ENCODE peak calls at places on chromosomes 6 and 20, in five cellular contexts. One of them, this sample, is unnamed.

GRCh38 chr6:21999012-21999528 is 297.8 kb downstream of the PRL start:
- DNase-seq in GM12878: no peak
- DNase-seq in H1: no peak
- DNase-seq in K562: no peak
- DNase-seq in A549: no peak
- DNase-seq in this sample: no peak

GRCh38 chr6:34161857-34162515 is 16.1 kb upstream of the GRM4 start:
- DNase-seq in H1: peak
- DNase-seq in A549: no peak
- DNase-seq in K562: no peak
- DNase-seq in GM12878: no peak
- DNase-seq in this sample: no peak

GRCh38 chr6:4647414-4648365 is 128.5 kb upstream of the CDYL start:
- DNase-seq in GM12878: no peak
- DNase-seq in K562: peak
- DNase-seq in H1: peak
- DNase-seq in A549: peak
- DNase-seq in this sample: peak

GRCh38 chr20:11810316-11811130 is 107.2 kb upstream of the BTBD3 start:
- DNase-seq in H1: no peak
- DNase-seq in K562: no peak
- DNase-seq in A549: no peak
- DNase-seq in GM12878: no peak
- DNase-seq in this sample: no peak

GRCh38 chr20:41045680-41046079 is 17.1 kb downstream of the TOP1 start:
- DNase-seq in GM12878: no peak
- DNase-seq in A549: no peak
- DNase-seq in H1: no peak
- DNase-seq in K562: peak
- DNase-seq in this sample: no peak

GRCh38 chr20:10074513-10074912 is 39.7 kb downstream of the ANKEF1 start:
- DNase-seq in H1: no peak
- DNase-seq in K562: peak
- DNase-seq in A549: peak
- DNase-seq in GM12878: no peak
- DNase-seq in this sample: peak

GRCh38 chr6:1552296-1552761 is 57.4 kb upstream of the FOXC1 start:
- DNase-seq in K562: no peak
- DNase-seq in H1: no peak
- DNase-seq in A549: peak
- DNase-seq in GM12878: no peak
- DNase-seq in this sample: peak

GRCh38 chr20:25584905-25585704 is at the start of gene NINL:
- DNase-seq in H1: peak
- DNase-seq in GM12878: no peak
- DNase-seq in K562: peak
- DNase-seq in A549: peak
- DNase-seq in this sample: peak

GRCh38 chr6:56040271-56040670 is 164.9 kb upstream of the BMP5 start:
- DNase-seq in K562: no peak
- DNase-seq in A549: no peak
- DNase-seq in H1: no peak
- DNase-seq in GM12878: no peak
- DNase-seq in this sample: no peak

GRCh38 chr6:53862517-53863457 is 68.0 kb downstream of the LRRC1 start:
- DNase-seq in K562: no peak
- DNase-seq in A549: no peak
- DNase-seq in H1: no peak
- DNase-seq in GM12878: no peak
- DNase-seq in this sample: no peak

GRCh38 chr20:1322511-1323245 is 6.3 kb downstream of the SDCBP2 start:
- DNase-seq in GM12878: no peak
- DNase-seq in K562: no peak
- DNase-seq in A549: no peak
- DNase-seq in H1: no peak
- DNase-seq in this sample: no peak

GRCh38 chr6:30798501-30798900 is 54.2 kb upstream of the IER3 start:
- DNase-seq in GM12878: no peak
- DNase-seq in A549: no peak
- DNase-seq in K562: no peak
- DNase-seq in H1: no peak
- DNase-seq in this sample: no peak

GRCh38 chr20:18943542-18943941 is 130.0 kb downstream of the SCP2D1 start:
- DNase-seq in K562: no peak
- DNase-seq in GM12878: no peak
- DNase-seq in H1: no peak
- DNase-seq in A549: peak
- DNase-seq in this sample: no peak

GRCh38 chr6:38169221-38169674 is 349.7 kb downstream of the ZFAND3 start:
- DNase-seq in A549: no peak
- DNase-seq in K562: no peak
- DNase-seq in H1: no peak
- DNase-seq in GM12878: no peak
- DNase-seq in this sample: no peak

GRCh38 chr20:48933017-48933766 is 11.7 kb downstream of the ARFGEF2 start:
- DNase-seq in K562: no peak
- DNase-seq in H1: no peak
- DNase-seq in GM12878: no peak
- DNase-seq in A549: no peak
- DNase-seq in this sample: no peak

GRCh38 chr6:26240157-26240980 is 124.6 kb upstream of the BTN3A2 start:
- DNase-seq in GM12878: peak
- DNase-seq in H1: peak
- DNase-seq in A549: no peak
- DNase-seq in K562: no peak
- DNase-seq in this sample: no peak

GRCh38 chr6:19052219-19052618 is 665.1 kb downstream of the RNF144B start:
- DNase-seq in GM12878: no peak
- DNase-seq in K562: no peak
- DNase-seq in H1: no peak
- DNase-seq in A549: no peak
- DNase-seq in this sample: no peak

DNA sequence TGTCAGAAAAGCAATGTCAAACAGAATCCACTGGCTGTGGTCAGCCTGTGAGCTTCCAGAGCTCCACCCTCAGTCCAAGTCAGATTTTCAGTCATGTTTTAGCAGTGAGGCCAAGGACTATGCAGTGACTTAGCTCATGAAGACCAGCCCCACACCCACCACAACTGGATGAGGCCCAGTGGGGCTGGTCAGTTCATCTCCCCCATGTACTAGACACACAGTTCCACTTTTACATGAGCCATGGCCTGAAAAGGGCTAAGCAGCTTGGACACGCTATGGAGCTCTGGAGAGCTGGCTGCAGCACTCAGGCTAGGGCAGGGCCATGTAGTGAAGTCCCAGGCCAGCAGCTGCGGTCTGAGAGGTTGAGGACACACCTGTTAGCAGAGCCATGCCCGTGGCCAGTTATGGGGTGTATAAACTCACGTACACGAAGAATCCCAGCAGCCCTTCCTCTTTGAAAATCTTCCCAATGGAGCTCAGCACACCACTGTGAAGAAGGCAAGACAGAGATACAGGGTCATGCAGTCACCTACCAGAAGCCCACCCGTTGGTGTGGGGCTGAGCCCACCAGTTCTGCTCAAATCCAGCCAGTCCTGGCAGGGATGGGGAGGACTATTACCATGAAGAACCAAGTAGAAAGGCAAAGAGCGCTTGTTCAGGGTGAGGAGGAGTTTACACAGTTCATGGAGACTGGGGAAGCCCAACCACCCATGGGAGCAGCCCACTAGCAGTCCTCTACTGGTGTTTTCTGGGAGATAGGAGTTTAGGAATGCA is 10.6 kb downstream of the MTCH1 start:
- DNase-seq in H1: no peak
- DNase-seq in K562: no peak
- DNase-seq in GM12878: no peak
- DNase-seq in A549: no peak
- DNase-seq in this sample: no peak
- TF ChIP-seq KDM1A in H1: no peak
- TF ChIP-seq KDM1A in K562: no peak
- TF ChIP-seq KDM1A in GM12878: no peak
- TF ChIP-seq KDM1A in A549: no peak
- TF ChIP-seq KDM1A in this sample: no peak

GRCh38 chr6:8658391-8658790 is 223.0 kb upstream of the SLC35B3 start:
- DNase-seq in A549: no peak
- DNase-seq in H1: no peak
- DNase-seq in GM12878: no peak
- DNase-seq in K562: no peak
- DNase-seq in this sample: no peak

GRCh38 chr6:8651998-8652397 is 216.7 kb upstream of the SLC35B3 start:
- DNase-seq in A549: no peak
- DNase-seq in K562: no peak
- DNase-seq in GM12878: no peak
- DNase-seq in H1: no peak
- DNase-seq in this sample: peak

GRCh38 chr6:8657522-8657921 is 222.2 kb upstream of the SLC35B3 start:
- DNase-seq in K562: no peak
- DNase-seq in A549: no peak
- DNase-seq in GM12878: no peak
- DNase-seq in H1: no peak
- DNase-seq in this sample: no peak

GRCh38 chr6:8655670-8656454 is 220.5 kb upstream of the SLC35B3 start:
- DNase-seq in H1: no peak
- DNase-seq in K562: no peak
- DNase-seq in A549: no peak
- DNase-seq in GM12878: no peak
- DNase-seq in this sample: peak

GRCh38 chr6:8652710-8653109 is 217.4 kb upstream of the SLC35B3 start:
- DNase-seq in H1: no peak
- DNase-seq in K562: no peak
- DNase-seq in A549: no peak
- DNase-seq in GM12878: no peak
- DNase-seq in this sample: peak
- TF ChIP-seq KDM1A in H1: no peak
- TF ChIP-seq KDM1A in K562: no peak
- TF ChIP-seq KDM1A in A549: no peak
- TF ChIP-seq KDM1A in GM12878: no peak
- TF ChIP-seq KDM1A in this sample: no peak

DNA sequence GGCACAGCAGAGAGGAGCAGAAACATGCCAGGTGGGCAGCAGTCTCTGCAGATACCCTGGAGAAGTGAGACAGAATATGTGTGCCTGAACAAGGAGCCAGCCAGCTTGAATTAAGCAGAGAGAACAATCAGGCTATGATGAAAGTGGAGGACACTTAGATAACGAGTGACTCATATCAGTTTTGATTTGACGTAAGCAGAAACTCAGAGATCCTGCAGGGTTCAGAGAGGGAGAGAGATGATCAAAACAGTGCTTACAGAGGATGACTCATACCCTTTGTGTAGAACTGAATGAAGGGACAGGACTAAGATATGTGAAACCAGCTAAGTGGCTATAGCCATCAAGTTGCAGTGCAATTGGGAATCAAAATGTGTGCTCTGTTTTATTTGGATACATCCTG is 300.7 kb downstream of the TENT5A start:
- DNase-seq in A549: peak
- DNase-seq in K562: no peak
- DNase-seq in GM12878: no peak
- DNase-seq in H1: no peak
- DNase-seq in this sample: peak
- TF ChIP-seq KDM1A in A549: no peak
- TF ChIP-seq KDM1A in K562: no peak
- TF ChIP-seq KDM1A in GM12878: no peak
- TF ChIP-seq KDM1A in H1: no peak
- TF ChIP-seq KDM1A in this sample: no peak

DNA sequence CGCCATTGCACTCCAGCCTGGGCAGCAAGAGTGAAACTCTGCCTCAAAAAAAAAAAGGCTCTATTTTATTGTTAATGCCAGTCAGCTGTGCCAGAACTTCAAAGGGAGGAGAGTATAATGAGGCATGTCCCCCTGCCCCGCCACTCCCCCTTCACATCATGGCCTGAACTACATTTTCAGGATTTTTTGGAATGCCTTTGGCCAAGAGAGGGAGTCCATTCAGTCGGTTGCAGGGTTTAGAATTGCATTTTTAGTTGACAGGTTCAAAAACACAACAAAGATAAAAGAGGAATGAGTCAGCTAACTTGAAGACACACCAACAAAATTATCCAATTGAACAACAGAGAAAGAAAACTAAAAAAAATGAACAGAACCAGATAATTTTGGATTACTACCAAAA is 59.1 kb downstream of the CEP43 start:
- DNase-seq in GM12878: no peak
- DNase-seq in H1: no peak
- DNase-seq in A549: no peak
- DNase-seq in K562: no peak
- DNase-seq in this sample: no peak
- TF ChIP-seq KDM1A in GM12878: no peak
- TF ChIP-seq KDM1A in H1: no peak
- TF ChIP-seq KDM1A in A549: no peak
- TF ChIP-seq KDM1A in K562: no peak
- TF ChIP-seq KDM1A in this sample: no peak

GRCh38 chr20:14612389-14612788 is 275.0 kb upstream of the FLRT3 start:
- DNase-seq in H1: no peak
- DNase-seq in GM12878: no peak
- DNase-seq in A549: no peak
- DNase-seq in K562: no peak
- DNase-seq in this sample: no peak
- TF ChIP-seq KDM1A in H1: no peak
- TF ChIP-seq KDM1A in GM12878: no peak
- TF ChIP-seq KDM1A in A549: no peak
- TF ChIP-seq KDM1A in K562: no peak
- TF ChIP-seq KDM1A in this sample: no peak

GRCh38 chr6:170080828-170081368 is 210.0 kb downstream of the DLL1 start:
- DNase-seq in K562: no peak
- DNase-seq in A549: no peak
- DNase-seq in H1: peak
- DNase-seq in GM12878: no peak
- DNase-seq in this sample: no peak
- TF ChIP-seq KDM1A in K562: no peak
- TF ChIP-seq KDM1A in A549: no peak
- TF ChIP-seq KDM1A in H1: no peak
- TF ChIP-seq KDM1A in GM12878: no peak
- TF ChIP-seq KDM1A in this sample: no peak

This sample was measured in HepG2.